ENCODE peak calls at places on chromosomes 16 and 17, in five cellular contexts. One of them, this sample, is unnamed.

GRCh38 chr17:3963214-3964201 is 729 bp downstream of the ATP2A3 start:
- DNase-seq in dorsolateral prefrontal cortex: no peak
- DNase-seq in stimulated activated CD8-positive, alpha-beta memory T cell treated with anti-CD3 and anti-CD28 coated beads, Interleukin-15, amount 100 ng/mL, for 1 hour: peak; percentile 30
- DNase-seq in activated naive CD4-positive, alpha-beta T cell treated with anti-CD3 and anti-CD28 coated beads for 36 hours: peak; percentile 80
- DNase-seq in NCI-H1092: no peak
- DNase-seq in this sample: no peak

GRCh38 chr17:4949321-4950074 is 1.2 kb upstream of the PFN1 start:
- DNase-seq in stimulated activated CD8-positive, alpha-beta memory T cell treated with anti-CD3 and anti-CD28 coated beads, Interleukin-15, amount 100 ng/mL, for 1 hour: peak; percentile 46
- DNase-seq in activated naive CD4-positive, alpha-beta T cell treated with anti-CD3 and anti-CD28 coated beads for 36 hours: peak; percentile 86
- DNase-seq in dorsolateral prefrontal cortex: peak; percentile 66
- DNase-seq in NCI-H1092: no peak
- DNase-seq in this sample: no peak

GRCh38 chr16:11916524-11917285 is 949 bp upstream of the GSPT1 start:
- DNase-seq in dorsolateral prefrontal cortex: no peak
- DNase-seq in stimulated activated CD8-positive, alpha-beta memory T cell treated with anti-CD3 and anti-CD28 coated beads, Interleukin-15, amount 100 ng/mL, for 1 hour: no peak
- DNase-seq in activated naive CD4-positive, alpha-beta T cell treated with anti-CD3 and anti-CD28 coated beads for 36 hours: no peak
- DNase-seq in NCI-H1092: no peak
- DNase-seq in this sample: no peak

GRCh38 chr17:34246436-34246835 is 8.6 kb upstream of the CCL2 start:
- DNase-seq in stimulated activated CD8-positive, alpha-beta memory T cell treated with anti-CD3 and anti-CD28 coated beads, Interleukin-15, amount 100 ng/mL, for 1 hour: no peak
- DNase-seq in dorsolateral prefrontal cortex: no peak
- DNase-seq in NCI-H1092: no peak
- DNase-seq in activated naive CD4-positive, alpha-beta T cell treated with anti-CD3 and anti-CD28 coated beads for 36 hours: no peak
- DNase-seq in this sample: no peak

GRCh38 chr17:82879241-82879640 is 39.4 kb upstream of the ZNF750 start:
- DNase-seq in activated naive CD4-positive, alpha-beta T cell treated with anti-CD3 and anti-CD28 coated beads for 36 hours: no peak
- DNase-seq in NCI-H1092: no peak
- DNase-seq in stimulated activated CD8-positive, alpha-beta memory T cell treated with anti-CD3 and anti-CD28 coated beads, Interleukin-15, amount 100 ng/mL, for 1 hour: no peak
- DNase-seq in dorsolateral prefrontal cortex: no peak
- DNase-seq in this sample: no peak

GRCh38 chr16:4796982-4797804 is 2.0 kb downstream of the SMIM22 start:
- DNase-seq in stimulated activated CD8-positive, alpha-beta memory T cell treated with anti-CD3 and anti-CD28 coated beads, Interleukin-15, amount 100 ng/mL, for 1 hour: no peak
- DNase-seq in NCI-H1092: no peak
- DNase-seq in activated naive CD4-positive, alpha-beta T cell treated with anti-CD3 and anti-CD28 coated beads for 36 hours: no peak
- DNase-seq in dorsolateral prefrontal cortex: no peak
- DNase-seq in this sample: no peak

GRCh38 chr17:80125656-80126448 is 21.1 kb downstream of the EIF4A3 start:
- DNase-seq in stimulated activated CD8-positive, alpha-beta memory T cell treated with anti-CD3 and anti-CD28 coated beads, Interleukin-15, amount 100 ng/mL, for 1 hour: no peak
- DNase-seq in activated naive CD4-positive, alpha-beta T cell treated with anti-CD3 and anti-CD28 coated beads for 36 hours: no peak
- DNase-seq in NCI-H1092: no peak
- DNase-seq in dorsolateral prefrontal cortex: no peak
- DNase-seq in this sample: no peak

GRCh38 chr17:81802856-81803643 is 900 bp upstream of the GCGR start:
- DNase-seq in dorsolateral prefrontal cortex: no peak
- DNase-seq in stimulated activated CD8-positive, alpha-beta memory T cell treated with anti-CD3 and anti-CD28 coated beads, Interleukin-15, amount 100 ng/mL, for 1 hour: no peak
- DNase-seq in NCI-H1092: no peak
- DNase-seq in activated naive CD4-positive, alpha-beta T cell treated with anti-CD3 and anti-CD28 coated beads for 36 hours: no peak
- DNase-seq in this sample: no peak

GRCh38 chr16:69089091-69089912 is 16.2 kb upstream of the HAS3 start:
- DNase-seq in stimulated activated CD8-positive, alpha-beta memory T cell treated with anti-CD3 and anti-CD28 coated beads, Interleukin-15, amount 100 ng/mL, for 1 hour: no peak
- DNase-seq in dorsolateral prefrontal cortex: peak; percentile 56
- DNase-seq in activated naive CD4-positive, alpha-beta T cell treated with anti-CD3 and anti-CD28 coated beads for 36 hours: no peak
- DNase-seq in NCI-H1092: peak; percentile 69
- DNase-seq in this sample: no peak

GRCh38 chr16:67384778-67385510 is 8.4 kb downstream of the TPPP3 start:
- DNase-seq in NCI-H1092: no peak
- DNase-seq in dorsolateral prefrontal cortex: no peak
- DNase-seq in stimulated activated CD8-positive, alpha-beta memory T cell treated with anti-CD3 and anti-CD28 coated beads, Interleukin-15, amount 100 ng/mL, for 1 hour: no peak
- DNase-seq in activated naive CD4-positive, alpha-beta T cell treated with anti-CD3 and anti-CD28 coated beads for 36 hours: no peak
- DNase-seq in this sample: no peak

GRCh38 chr17:17947966-17948365 is 24.2 kb downstream of the TOM1L2 start:
- DNase-seq in NCI-H1092: no peak
- DNase-seq in dorsolateral prefrontal cortex: no peak
- DNase-seq in activated naive CD4-positive, alpha-beta T cell treated with anti-CD3 and anti-CD28 coated beads for 36 hours: no peak
- DNase-seq in stimulated activated CD8-positive, alpha-beta memory T cell treated with anti-CD3 and anti-CD28 coated beads, Interleukin-15, amount 100 ng/mL, for 1 hour: no peak
- DNase-seq in this sample: no peak

GRCh38 chr16:57519796-57520360 is 16.5 kb downstream of the CCDC102A start:
- DNase-seq in dorsolateral prefrontal cortex: peak; percentile 87
- DNase-seq in activated naive CD4-positive, alpha-beta T cell treated with anti-CD3 and anti-CD28 coated beads for 36 hours: peak; percentile 87
- DNase-seq in NCI-H1092: peak; percentile 66
- DNase-seq in stimulated activated CD8-positive, alpha-beta memory T cell treated with anti-CD3 and anti-CD28 coated beads, Interleukin-15, amount 100 ng/mL, for 1 hour: peak; percentile 72
- DNase-seq in this sample: no peak

GRCh38 chr16:6687593-6687992 is 645.1 kb upstream of the RBFOX1 start:
- DNase-seq in dorsolateral prefrontal cortex: no peak
- DNase-seq in activated naive CD4-positive, alpha-beta T cell treated with anti-CD3 and anti-CD28 coated beads for 36 hours: no peak
- DNase-seq in stimulated activated CD8-positive, alpha-beta memory T cell treated with anti-CD3 and anti-CD28 coated beads, Interleukin-15, amount 100 ng/mL, for 1 hour: no peak
- DNase-seq in NCI-H1092: no peak
- DNase-seq in this sample: no peak

GRCh38 chr17:32498362-32498761 is 11.6 kb downstream of the CDK5R1 start:
- DNase-seq in dorsolateral prefrontal cortex: no peak
- DNase-seq in NCI-H1092: peak; percentile 22
- DNase-seq in activated naive CD4-positive, alpha-beta T cell treated with anti-CD3 and anti-CD28 coated beads for 36 hours: no peak
- DNase-seq in stimulated activated CD8-positive, alpha-beta memory T cell treated with anti-CD3 and anti-CD28 coated beads, Interleukin-15, amount 100 ng/mL, for 1 hour: no peak
- DNase-seq in this sample: no peak